ENCODE peak calls at places on chromosomes 3 and 15, in nine cellular contexts. W, D, Q, Z, A, G, X, T and F are unnamed samples.

GRCh38 chr3:14508966-14509795 is 31.0 kb downstream of the GRIP2 start:
- DNase-seq in Q (peak), W (peak), A (peak), Z (no peak), G (no peak), T (peak), X (no peak), D (peak), F (peak)

GRCh38 chr15:62165793-62166380 is 802 bp upstream of the C2CD4B start:
- DNase-seq in G (no peak), W (no peak), T (no peak), Q (no peak), A (no peak), X (no peak), D (no peak), Z (no peak), F (no peak)

GRCh38 chr15:25508369-25509002 is 69.7 kb upstream of the UBE3A start:
- DNase-seq in X (no peak), G (peak), W (peak), A (no peak), T (no peak), Q (no peak), D (peak), Z (no peak), F (peak)

GRCh38 chr3:196163687-196164493 is 47.3 kb downstream of the ZDHHC19 start:
- DNase-seq in Z (no peak), G (no peak), W (peak), D (no peak), T (no peak), X (no peak), Q (no peak), A (no peak), F (no peak)

GRCh38 chr15:58626378-58626777 is 123.1 kb downstream of the ADAM10 start:
- DNase-seq in X (no peak), Q (no peak), W (no peak), G (no peak), D (no peak), A (no peak), Z (no peak), T (no peak), F (no peak)

GRCh38 chr3:56862352-56863062 is 60.8 kb upstream of the ARHGEF3 start:
- DNase-seq in W (no peak), A (no peak), D (peak), Z (peak), Q (no peak), X (no peak), T (no peak), G (peak), F (peak)

GRCh38 chr15:73794501-73795133 is 41.5 kb upstream of the INSYN1 start:
- DNase-seq in Q (no peak), D (peak), G (peak), T (no peak), Z (no peak), X (peak), W (no peak), A (no peak), F (no peak)

GRCh38 chr15:40918799-40919392 is 10.2 kb upstream of the DLL4 start:
- DNase-seq in W (no peak), Q (no peak), T (no peak), X (no peak), D (no peak), G (no peak), Z (no peak), A (no peak), F (no peak)

GRCh38 chr3:157786216-157786615 is 283.0 kb upstream of the VEPH1 start:
- DNase-seq in X (no peak), D (peak), A (no peak), Q (no peak), G (peak), W (no peak), T (no peak), Z (no peak), F (peak)

GRCh38 chr15:92845109-92845508 is 55.0 kb upstream of the CHD2 start:
- DNase-seq in W (no peak), Z (no peak), A (no peak), D (peak), Q (no peak), T (no peak), G (peak), X (peak), F (peak)

GRCh38 chr3:5634411-5634810 is 446.9 kb downstream of the EDEM1 start:
- DNase-seq in T (no peak), D (no peak), Z (no peak), Q (no peak), A (no peak), X (no peak), G (no peak), W (no peak), F (no peak)

GRCh38 chr3:126927846-126928245 is 55.1 kb upstream of the PLXNA1 start:
- DNase-seq in Z (no peak), D (peak), Q (no peak), G (no peak), W (no peak), X (no peak), T (no peak), A (no peak), F (no peak)

GRCh38 chr15:71153823-71154524 is 38.7 kb downstream of the THSD4 start:
- DNase-seq in X (no peak), W (no peak), Q (no peak), A (no peak), Z (no peak), D (no peak), T (no peak), G (no peak), F (no peak)

GRCh38 chr3:32421991-32422859 is 30.6 kb downstream of the CMTM7 start:
- DNase-seq in D (peak), T (no peak), W (peak), Z (no peak), A (no peak), X (peak), Q (no peak), G (peak), F (no peak)

GRCh38 chr3:168495932-168496331 is 400.2 kb upstream of the GOLIM4 start:
- DNase-seq in X (no peak), G (no peak), W (no peak), Q (no peak), T (no peak), Z (no peak), A (no peak), D (no peak), F (no peak)

GRCh38 chr3:62597481-62597880 is 224.1 kb upstream of the FEZF2 start:
- DNase-seq in D (no peak), A (no peak), W (no peak), Z (no peak), X (no peak), Q (no peak), T (no peak), G (no peak), F (no peak)

GRCh38 chr15:74530771-74531143 is 10.3 kb upstream of the ARID3B start:
- DNase-seq in Q (no peak), D (no peak), Z (no peak), A (no peak), G (no peak), T (no peak), W (no peak), X (no peak), F (no peak)

GRCh38 chr3:153080778-153081240 is 81.2 kb upstream of the RAP2B start:
- DNase-seq in Q (no peak), D (no peak), Z (no peak), G (no peak), W (no peak), A (no peak), T (no peak), X (no peak), F (no peak)

GRCh38 chr3:168865022-168865551 is 769.4 kb upstream of the GOLIM4 start:
- DNase-seq in G (no peak), D (peak), W (no peak), T (no peak), X (peak), Q (no peak), Z (no peak), A (peak), F (no peak)

GRCh38 chr3:138047596-138048195 is 37.7 kb downstream of the CLDN18 start:
- DNase-seq in D (no peak), W (no peak), G (no peak), X (no peak), A (no peak), Q (no peak), Z (no peak), T (no peak), F (no peak)

GRCh38 chr15:32733276-32733675 is 15.5 kb downstream of the GREM1 start:
- DNase-seq in G (peak), T (no peak), D (no peak), A (no peak), Q (no peak), X (no peak), Z (no peak), W (no peak), F (no peak)

GRCh38 chr3:165462616-165463334 is 266.6 kb upstream of the SLITRK3 start:
- DNase-seq in X (no peak), W (no peak), Q (no peak), T (no peak), A (no peak), D (no peak), G (peak), Z (no peak), F (peak)

GRCh38 chr3:62965311-62965710 is 90.1 kb upstream of the CADPS start:
- DNase-seq in T (no peak), W (no peak), A (no peak), X (no peak), G (peak), Z (no peak), D (no peak), Q (no peak), F (no peak)

GRCh38 chr3:101495552-101495951 is 17.5 kb downstream of the SENP7 start:
- DNase-seq in Z (no peak), Q (no peak), W (no peak), G (no peak), T (no peak), A (no peak), D (no peak), X (no peak), F (no peak)

GRCh38 chr15:74192751-74193150 is 9.8 kb downstream of the STRA6 start:
- DNase-seq in X (no peak), A (no peak), W (no peak), T (no peak), Z (no peak), D (no peak), G (no peak), Q (no peak), F (no peak)

GRCh38 chr3:182785756-182786155 is 7.5 kb upstream of the ATP11B start:
- DNase-seq in T (no peak), Q (no peak), W (no peak), A (no peak), G (no peak), X (no peak), Z (no peak), D (no peak), F (no peak)

GRCh38 chr3:46907271-46907670 is 29.8 kb downstream of the PTH1R start:
- DNase-seq in G (no peak), A (no peak), X (no peak), T (no peak), D (no peak), W (no peak), Z (no peak), Q (no peak), F (no peak)

GRCh38 chr15:95086543-95087252 is 855.3 kb downstream of the MCTP2 start:
- DNase-seq in T (no peak), D (peak), W (no peak), Q (no peak), Z (no peak), X (no peak), G (peak), A (no peak), F (no peak)

GRCh38 chr3:154247806-154248480 is 76.3 kb downstream of the DHX36 start:
- DNase-seq in D (no peak), T (no peak), X (no peak), A (no peak), Q (no peak), Z (peak), W (no peak), G (no peak), F (no peak)

GRCh38 chr3:197847866-197848401 is 56.9 kb downstream of the LRCH3 start:
- DNase-seq in D (peak), Z (no peak), G (no peak), Q (no peak), T (no peak), W (no peak), X (peak), A (peak), F (peak)

GRCh38 chr3:188267790-188268333 is 113.9 kb downstream of the LPP start:
- DNase-seq in D (peak), A (no peak), T (no peak), X (no peak), Q (no peak), Z (no peak), W (no peak), G (no peak), F (no peak)

GRCh38 chr3:166554006-166554405 is 716.8 kb upstream of the BCHE start:
- DNase-seq in A (no peak), T (no peak), X (no peak), D (no peak), W (no peak), G (peak), Q (no peak), Z (no peak), F (no peak)

GRCh38 chr3:170689218-170689874 is 103.5 kb upstream of the SLC7A14 start:
- DNase-seq in D (peak), Q (no peak), Z (no peak), X (peak), G (peak), T (no peak), W (peak), A (no peak), F (no peak)

GRCh38 chr3:99407257-99407656 is 231.1 kb upstream of the COL8A1 start:
- DNase-seq in X (no peak), Z (no peak), G (peak), Q (no peak), A (no peak), W (no peak), D (peak), T (no peak), F (no peak)

GRCh38 chr3:134795776-134796312 is 784 bp downstream of the EPHB1 start:
- DNase-seq in G (peak), T (no peak), D (peak), Q (no peak), W (peak), A (peak), Z (no peak), X (no peak), F (no peak)

GRCh38 chr15:89926158-89926557 is 13.4 kb upstream of the ARPIN start:
- DNase-seq in Q (no peak), D (no peak), T (no peak), X (no peak), Z (no peak), W (no peak), G (no peak), A (no peak), F (no peak)